ENCODE peak calls at places on chromosomes 2 and 18, in eight cellular contexts. I is K562, C is GM12891, L is testis, P is endothelial cell of umbilical vein, Y is IMR-90, F is adrenal gland, O is H54. S is an unnamed sample.

GRCh38 chr2:123670286-123670685 is 354.8 kb upstream of the CNTNAP5 start:
- DNase-seq in P (no peak), I (no peak), L (no peak), O (no peak), F (no peak), Y (no peak), C (no peak), S (no peak)

GRCh38 chr2:239407112-239407511 is 6.3 kb upstream of the HDAC4 start:
- DNase-seq in C (no peak), P (no peak), L (no peak), F (no peak), O (no peak), Y (no peak), I (no peak), S (no peak)

GRCh38 chr2:203949228-203949627 is 12.7 kb downstream of the ICOS start:
- DNase-seq in P (no peak), C (no peak), O (no peak), Y (peak), L (no peak), F (no peak), I (no peak), S (no peak)

GRCh38 chr18:45104071-45104440 is 423.4 kb downstream of the SETBP1 start:
- DNase-seq in C (no peak), L (no peak), O (no peak), F (no peak), P (no peak), Y (no peak), I (no peak), S (no peak)

GRCh38 chr2:163593941-163594340 is 141.9 kb downstream of the FIGN start:
- DNase-seq in I (no peak), C (no peak), Y (no peak), F (no peak), L (no peak), O (no peak), P (no peak), S (no peak)

GRCh38 chr2:97754690-97755346 is 41.4 kb downstream of the ZAP70 start:
- DNase-seq in Y (no peak), L (no peak), O (no peak), C (no peak), I (no peak), F (no peak), P (no peak), S (no peak)

GRCh38 chr2:134218928-134219707 is 34.8 kb upstream of the MGAT5 start:
- DNase-seq in Y (no peak), L (no peak), I (no peak), C (no peak), F (peak), P (no peak), O (no peak), S (peak)

GRCh38 chr18:27558388-27559158 is 373.5 kb upstream of the CHST9 start:
- DNase-seq in L (no peak), Y (no peak), F (no peak), I (no peak), P (no peak), O (no peak), C (no peak), S (no peak)

GRCh38 chr18:44709297-44710117 is 28.8 kb downstream of the SETBP1 start:
- DNase-seq in Y (no peak), L (no peak), F (peak), P (no peak), C (peak), I (no peak), O (no peak), S (no peak)

GRCh38 chr2:197628043-197628500 is 47.3 kb downstream of the RFTN2 start:
- DNase-seq in Y (peak), O (peak), I (no peak), L (no peak), C (no peak), F (no peak), P (peak), S (no peak)

GRCh38 chr2:170873035-170873692 is 55.9 kb upstream of the GORASP2 start:
- DNase-seq in O (peak), C (peak), L (peak), Y (peak), F (peak), P (peak), I (peak), S (peak)

GRCh38 chr18:32244863-32245262 is 55.0 kb downstream of the MEP1B start:
- DNase-seq in F (no peak), P (no peak), I (no peak), C (no peak), O (no peak), Y (no peak), L (no peak), S (no peak)

GRCh38 chr2:98697651-98698337 is 33.1 kb downstream of the MGAT4A start:
- DNase-seq in C (no peak), I (no peak), F (no peak), L (no peak), P (no peak), Y (no peak), O (no peak), S (no peak)

GRCh38 chr2:176101862-176102261 is 2.3 kb downstream of the HOXD12 start:
- DNase-seq in I (no peak), C (no peak), P (no peak), Y (no peak), F (no peak), L (no peak), O (no peak), S (no peak)

GRCh38 chr2:111669928-111670695 is 213.9 kb downstream of the ANAPC1 start:
- DNase-seq in P (no peak), F (no peak), O (no peak), L (no peak), C (no peak), I (no peak), Y (peak), S (no peak)

GRCh38 chr2:215808194-215808593 is 205.2 kb downstream of the MREG start:
- DNase-seq in P (no peak), F (no peak), C (no peak), I (no peak), L (no peak), O (no peak), Y (no peak), S (no peak)

GRCh38 chr18:23967321-23968089 is 47.0 kb upstream of the TTC39C start:
- DNase-seq in P (no peak), O (no peak), I (no peak), C (no peak), L (no peak), F (no peak), Y (no peak), S (peak)

GRCh38 chr2:109529532-109530449 is 84.0 kb downstream of the SEPTIN10 start:
- DNase-seq in C (no peak), F (no peak), P (no peak), L (peak), O (no peak), Y (no peak), I (no peak), S (no peak)

GRCh38 chr2:118310016-118310877 is 222.0 kb downstream of the INSIG2 start:
- DNase-seq in F (no peak), Y (peak), P (peak), O (no peak), I (peak), C (peak), L (peak), S (peak)

GRCh38 chr2:132559921-132560320 is 110.1 kb downstream of the LYPD1 start:
- DNase-seq in I (no peak), C (no peak), O (no peak), P (no peak), F (no peak), L (no peak), Y (no peak), S (no peak)

GRCh38 chr18:577606-578005 is 2.6 kb upstream of the CETN1 start:
- DNase-seq in L (no peak), C (no peak), F (no peak), Y (no peak), P (no peak), I (no peak), O (no peak), S (no peak)

GRCh38 chr18:572499-573289 is 7.5 kb upstream of the CETN1 start:
- DNase-seq in F (no peak), P (no peak), C (no peak), L (no peak), Y (no peak), I (no peak), O (no peak), S (no peak)

GRCh38 chr18:573385-573784 is 6.8 kb upstream of the CETN1 start:
- DNase-seq in Y (no peak), L (no peak), C (no peak), F (no peak), I (no peak), P (no peak), O (no peak), S (no peak)

GRCh38 chr18:576924-577323 is 3.3 kb upstream of the CETN1 start:
- DNase-seq in Y (no peak), F (no peak), L (peak), C (no peak), O (no peak), I (no peak), P (no peak), S (no peak)

GRCh38 chr18:574456-575228 is 5.5 kb upstream of the CETN1 start:
- DNase-seq in L (no peak), O (no peak), C (no peak), P (no peak), Y (no peak), F (no peak), I (no peak), S (no peak)
- TF ChIP-seq POLR2A in L (no peak), O (no peak), C (no peak), P (no peak), Y (no peak), F (no peak), I (no peak), S (no peak)

DNA sequence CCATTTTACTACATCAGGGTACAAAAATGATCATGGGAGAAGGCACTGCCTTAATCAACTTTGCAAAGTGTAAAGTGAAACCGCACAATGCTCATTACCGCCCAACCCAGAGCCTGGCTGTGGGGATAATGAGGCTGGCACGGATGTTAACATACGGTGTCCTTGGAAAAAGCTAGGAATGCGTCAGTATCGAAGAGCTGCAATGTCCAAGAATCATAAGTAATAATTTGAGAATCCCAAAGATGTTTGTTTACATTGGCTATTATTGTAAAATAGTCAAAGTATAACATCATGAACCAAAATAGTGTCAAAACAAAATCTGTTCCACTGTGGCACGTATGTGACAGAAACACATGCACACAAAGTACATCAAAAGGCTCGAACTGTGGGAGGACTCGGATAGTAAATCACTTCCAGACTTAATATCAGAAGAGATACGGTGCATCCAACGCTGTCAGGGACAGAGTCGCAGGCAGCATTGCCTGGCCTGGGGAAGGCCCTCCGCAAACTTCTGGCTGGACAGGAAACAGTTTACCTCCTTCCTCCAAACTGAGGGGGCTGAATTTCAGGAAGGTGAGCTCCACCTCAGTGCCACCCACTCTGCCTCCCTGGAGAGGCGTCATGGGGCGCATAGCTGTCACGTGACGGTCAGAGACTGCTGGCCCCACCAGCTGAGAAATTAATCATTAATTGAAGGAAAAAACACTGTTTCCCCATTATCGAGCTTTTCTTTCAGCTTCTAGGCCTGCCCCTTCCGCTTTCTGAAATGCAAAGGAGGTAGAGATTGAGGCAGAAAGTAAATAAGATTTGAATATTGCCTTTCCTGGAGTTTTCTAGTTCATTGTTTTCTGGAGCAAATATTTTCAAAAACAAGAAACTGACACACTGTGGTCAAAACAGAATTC is 1.8 kb upstream of the ID2 start:
- DNase-seq in L (peak), I (no peak), P (peak), Y (peak), O (no peak), C (no peak), F (peak), S (peak)
- TF ChIP-seq POLR2A in L (no peak), I (peak), P (no peak), Y (peak), O (peak), C (no peak), F (no peak), S (peak)

GRCh38 chr2:173077506-173078177 is 2.0 kb downstream of the MAP3K20 start:
- DNase-seq in I (peak), Y (peak), F (no peak), O (no peak), C (no peak), P (peak), L (no peak), S (no peak)

GRCh38 chr2:173076557-173077345 is 1.1 kb downstream of the MAP3K20 start:
- DNase-seq in C (peak), L (peak), O (no peak), P (peak), Y (peak), F (peak), I (peak), S (peak)

GRCh38 chr2:173079141-173079540 is 3.5 kb downstream of the MAP3K20 start:
- DNase-seq in L (no peak), O (no peak), P (no peak), Y (peak), C (no peak), I (no peak), F (no peak), S (no peak)

GRCh38 chr2:173075056-173075780 is 428 bp upstream of the MAP3K20 start:
- DNase-seq in F (no peak), O (no peak), C (no peak), P (no peak), I (no peak), L (peak), Y (no peak), S (no peak)

DNA sequence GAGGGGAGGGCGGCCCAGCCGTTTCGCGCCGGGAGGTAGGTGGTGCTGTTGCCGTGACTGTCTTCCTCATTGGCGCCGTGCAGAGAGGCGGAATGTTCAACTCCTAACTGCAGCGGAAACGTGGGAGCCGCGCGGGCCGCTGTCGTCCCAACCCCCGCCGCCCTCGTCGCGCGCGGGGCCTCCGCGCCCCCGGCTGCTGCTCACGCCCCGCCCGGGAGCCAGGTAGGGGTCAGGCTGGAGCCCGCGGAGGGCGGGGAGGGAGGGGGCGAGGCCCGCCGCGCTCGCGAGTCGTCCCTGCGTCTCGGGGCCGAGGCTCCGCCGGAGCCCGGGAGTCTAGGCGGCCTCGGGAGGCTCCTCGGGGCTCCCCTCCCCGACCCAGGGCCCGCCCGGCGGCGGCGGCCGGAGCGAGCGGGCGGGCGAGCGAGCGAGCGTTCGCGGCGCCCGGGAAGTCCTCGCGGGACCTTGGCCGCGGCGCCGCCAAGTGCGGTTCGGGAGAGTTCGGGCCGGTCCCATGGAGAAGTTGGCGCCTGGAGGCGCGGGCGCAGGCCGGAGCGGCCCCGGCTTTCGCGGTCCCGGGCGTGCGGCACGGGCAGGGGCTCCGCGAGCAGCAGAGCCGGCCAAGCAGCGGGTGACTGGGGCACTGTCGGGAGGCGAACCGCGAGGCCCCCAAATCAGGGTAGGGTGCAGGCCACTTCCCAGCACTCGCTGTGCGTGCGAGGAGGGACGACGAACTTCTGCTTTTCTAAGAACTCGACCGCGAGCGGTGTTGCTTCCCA is at the start of gene MAP3K20:
- DNase-seq in Y (peak), P (peak), I (peak), L (peak), O (peak), F (peak), C (peak), S (peak)
- TF ChIP-seq POLR2A in Y (peak), P (peak), I (peak), L (no peak), O (peak), F (no peak), C (peak), S (peak)

GRCh38 chr2:26770986-26771586 is 7.0 kb downstream of the SLC35F6 start:
- DNase-seq in O (no peak), C (no peak), L (peak), I (peak), F (peak), Y (peak), P (peak), S (peak)

GRCh38 chr2:26767894-26768487 is 3.9 kb downstream of the SLC35F6 start:
- DNase-seq in L (no peak), C (no peak), Y (no peak), O (no peak), F (no peak), P (no peak), I (no peak), S (no peak)

GRCh38 chr2:26767129-26767528 is 3.0 kb downstream of the SLC35F6 start:
- DNase-seq in F (no peak), O (no peak), I (no peak), L (no peak), C (no peak), Y (no peak), P (no peak), S (no peak)

GRCh38 chr2:26769501-26769850 is 5.4 kb downstream of the SLC35F6 start:
- DNase-seq in Y (no peak), L (no peak), C (no peak), F (no peak), O (no peak), P (no peak), I (no peak), S (no peak)

DNA sequence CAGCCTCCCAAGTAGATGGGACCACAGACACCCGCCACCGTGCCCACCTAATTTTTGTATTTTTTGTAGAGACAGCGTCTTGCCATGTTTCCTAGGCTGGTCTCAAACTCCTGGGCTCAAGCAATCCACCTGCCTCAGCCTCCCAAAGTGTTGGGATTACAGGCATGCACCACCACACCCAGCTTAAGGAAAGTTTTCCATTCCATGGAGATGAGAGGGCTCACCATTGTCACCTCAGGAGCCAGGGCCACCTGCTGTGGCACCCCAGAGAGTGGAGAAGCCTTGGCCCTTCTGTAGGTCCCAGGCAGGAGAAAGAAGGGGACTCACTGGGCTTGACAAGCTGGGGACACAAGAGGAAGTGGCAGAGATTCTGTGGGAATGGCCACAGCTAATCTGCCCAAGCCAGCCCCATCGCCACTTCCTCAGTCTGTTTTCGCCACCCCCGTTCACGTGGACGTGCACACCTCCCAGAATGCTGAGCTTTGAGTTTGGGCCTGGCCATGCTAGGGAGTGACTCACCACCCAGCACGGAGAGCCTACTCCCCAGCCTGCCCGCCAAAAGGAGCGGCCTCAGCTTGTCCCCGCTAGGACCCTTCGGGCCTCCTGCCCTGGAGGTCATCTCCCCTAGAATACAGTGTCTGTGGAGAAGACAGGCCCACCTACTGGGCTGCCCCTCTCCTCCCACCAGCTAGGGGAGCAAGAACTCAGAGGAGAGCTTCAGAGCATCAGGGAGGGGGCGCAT is 4.8 kb downstream of the SLC35F6 start:
- DNase-seq in Y (no peak), L (peak), P (peak), C (no peak), O (peak), F (peak), I (peak), S (no peak)
- TF ChIP-seq POLR2A in Y (no peak), L (no peak), P (no peak), C (no peak), O (no peak), F (no peak), I (peak), S (no peak)

DNA sequence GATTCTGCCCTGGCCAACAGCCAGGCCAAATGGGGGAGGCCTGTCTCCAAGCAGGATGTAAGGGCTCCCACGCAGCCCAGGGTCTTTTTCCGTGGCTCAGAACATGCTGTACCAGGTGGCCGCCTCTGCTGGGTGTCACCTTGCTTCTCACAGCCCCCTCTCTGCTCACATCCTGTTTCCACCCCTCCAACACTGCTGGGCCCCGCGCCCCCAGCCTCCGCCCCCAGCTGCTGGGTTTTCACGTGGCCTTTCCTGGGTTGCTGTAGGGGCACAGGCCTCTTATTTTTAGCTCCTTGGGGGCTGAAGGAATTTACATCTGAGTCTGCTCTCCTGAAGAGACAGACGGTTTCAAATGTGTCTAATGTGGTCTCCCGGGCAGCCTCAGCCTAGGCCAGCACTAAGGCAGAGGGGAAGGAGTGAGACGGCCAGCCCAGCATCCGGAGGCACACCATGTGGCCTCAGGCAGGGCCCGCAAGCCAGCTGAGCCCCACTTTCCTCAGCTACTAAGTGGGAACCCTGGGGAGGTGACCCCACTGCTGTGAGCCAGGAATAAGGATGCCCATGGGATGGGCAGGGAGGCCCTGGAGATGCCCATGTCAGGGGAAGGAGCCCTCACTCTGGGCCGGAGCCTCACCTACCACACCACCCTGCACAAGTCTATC is 18.7 kb upstream of the DUSP2 start:
- DNase-seq in O (no peak), I (no peak), Y (no peak), C (no peak), F (no peak), P (no peak), L (no peak), S (peak)
- TF ChIP-seq POLR2A in O (no peak), I (no peak), Y (no peak), C (no peak), F (no peak), P (no peak), L (no peak), S (no peak)

DNA sequence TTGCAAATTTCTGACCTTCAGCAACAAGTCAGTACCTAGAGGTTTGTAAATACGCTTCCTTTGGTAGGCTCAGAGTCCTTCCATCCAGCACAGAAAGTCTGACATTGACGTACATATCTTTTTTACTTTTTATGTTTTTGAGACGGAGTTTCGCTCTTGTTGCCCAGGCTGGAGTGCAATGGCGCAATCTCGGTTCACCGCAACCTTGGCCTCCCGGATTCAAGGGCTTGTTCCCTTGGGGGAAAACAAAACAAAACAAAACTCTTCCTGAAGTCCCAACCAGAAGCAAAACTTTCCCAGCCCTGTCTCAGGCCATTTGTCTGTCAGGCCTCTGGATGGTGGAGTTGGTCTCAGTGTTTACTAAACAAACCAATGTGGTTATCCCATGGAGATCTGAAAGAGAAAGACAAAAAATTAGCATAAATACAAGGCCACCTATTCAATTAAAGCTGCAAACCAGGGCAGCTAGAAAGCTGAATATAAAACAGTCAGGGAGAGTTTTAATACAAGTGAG is 29.6 kb upstream of the ATL2 start:
- DNase-seq in P (peak), I (no peak), L (peak), F (peak), Y (no peak), O (no peak), C (no peak), S (peak)
- TF ChIP-seq POLR2A in P (no peak), I (no peak), L (no peak), F (no peak), Y (no peak), O (no peak), C (no peak), S (no peak)

S was measured in upper lobe of left lung.